ENCODE peak calls at places on chromosome 1, in nine cellular contexts. V is brain microvascular endothelial cell, K is colonic mucosa, F is right lobe of liver, N is Panc1, W is heart left ventricle, X is mammary epithelial cell, R is coronary artery, S is breast epithelium. L is an unnamed sample.

GRCh38 chr1:58251415-58252073 is 295.0 kb downstream of the OMA1 start:
- DNase-seq in V (no peak), K (no peak), F (no peak), N (no peak), W (no peak), X (no peak), R (no peak), S (no peak), L (no peak)

GRCh38 chr1:154520333-154520732 is 18.1 kb upstream of the SHE start:
- DNase-seq in V (peak; percentile 13), K (no peak), F (no peak), N (no peak), W (peak; percentile 48), X (peak; percentile 27), R (no peak), S (no peak), L (no peak)

GRCh38 chr1:150272379-150272840 is at the start of gene C1orf54:
- DNase-seq in V (peak; percentile 64), K (no peak), F (no peak), N (no peak), W (peak; percentile 85), X (no peak), R (peak; percentile 84), S (no peak), L (no peak)

GRCh38 chr1:10374442-10374860 is 24.4 kb upstream of the PGD start:
- DNase-seq in V (no peak), K (no peak), F (no peak), N (no peak), W (no peak), X (no peak), R (no peak), S (no peak), L (no peak)

GRCh38 chr1:116377564-116378529 is 4.8 kb downstream of the ATP1A1 start:
- DNase-seq in V (peak; percentile 78), K (peak; percentile 58), F (peak; percentile 39), N (peak; percentile 50), W (peak; percentile 72), X (peak; percentile 92), R (peak; percentile 83), S (no peak), L (peak; percentile 85)

GRCh38 chr1:170530972-170531757 is 801 bp upstream of the GORAB start:
- DNase-seq in V (no peak), K (peak; percentile 39), F (no peak), N (no peak), W (peak; percentile 12), X (no peak), R (no peak), S (no peak), L (no peak)

GRCh38 chr1:185966487-185966886 is 232.3 kb downstream of the HMCN1 start:
- DNase-seq in V (no peak), K (no peak), F (no peak), N (no peak), W (no peak), X (no peak), R (no peak), S (no peak), L (no peak)

GRCh38 chr1:64933296-64934070 is 32.9 kb downstream of the JAK1 start:
- DNase-seq in V (peak; percentile 95), K (no peak), F (no peak), N (no peak), W (peak; percentile 38), X (peak; percentile 61), R (peak; percentile 81), S (no peak), L (peak; percentile 93)

DNA sequence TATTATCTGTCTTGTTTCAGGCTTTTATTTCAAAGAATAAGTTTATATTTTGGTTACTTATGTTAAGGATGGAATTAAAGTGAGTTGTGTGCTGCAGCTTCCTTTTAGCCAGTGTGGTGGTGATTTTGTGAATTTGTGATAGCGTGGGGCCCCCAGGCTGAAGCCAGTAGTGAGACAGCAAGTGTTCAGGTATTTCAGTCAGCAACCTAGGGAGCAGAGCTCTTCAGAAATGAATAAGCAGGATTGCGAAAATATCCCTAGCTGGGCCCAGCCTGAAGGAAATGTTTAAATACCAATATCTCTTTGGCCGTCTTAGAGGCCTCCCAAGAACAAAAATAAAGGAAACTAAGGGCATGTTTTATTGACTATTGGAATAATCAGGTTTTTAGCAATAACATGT is 150.8 kb upstream of the C1orf105 start:
- DNase-seq in V (no peak), K (no peak), F (no peak), N (no peak), W (no peak), X (peak; percentile 41), R (no peak), S (no peak), L (no peak)
- TF ChIP-seq CTCF in V (no peak), K (no peak), F (no peak), N (no peak), W (no peak), X (no peak), R (no peak), S (no peak), L (no peak)

DNA sequence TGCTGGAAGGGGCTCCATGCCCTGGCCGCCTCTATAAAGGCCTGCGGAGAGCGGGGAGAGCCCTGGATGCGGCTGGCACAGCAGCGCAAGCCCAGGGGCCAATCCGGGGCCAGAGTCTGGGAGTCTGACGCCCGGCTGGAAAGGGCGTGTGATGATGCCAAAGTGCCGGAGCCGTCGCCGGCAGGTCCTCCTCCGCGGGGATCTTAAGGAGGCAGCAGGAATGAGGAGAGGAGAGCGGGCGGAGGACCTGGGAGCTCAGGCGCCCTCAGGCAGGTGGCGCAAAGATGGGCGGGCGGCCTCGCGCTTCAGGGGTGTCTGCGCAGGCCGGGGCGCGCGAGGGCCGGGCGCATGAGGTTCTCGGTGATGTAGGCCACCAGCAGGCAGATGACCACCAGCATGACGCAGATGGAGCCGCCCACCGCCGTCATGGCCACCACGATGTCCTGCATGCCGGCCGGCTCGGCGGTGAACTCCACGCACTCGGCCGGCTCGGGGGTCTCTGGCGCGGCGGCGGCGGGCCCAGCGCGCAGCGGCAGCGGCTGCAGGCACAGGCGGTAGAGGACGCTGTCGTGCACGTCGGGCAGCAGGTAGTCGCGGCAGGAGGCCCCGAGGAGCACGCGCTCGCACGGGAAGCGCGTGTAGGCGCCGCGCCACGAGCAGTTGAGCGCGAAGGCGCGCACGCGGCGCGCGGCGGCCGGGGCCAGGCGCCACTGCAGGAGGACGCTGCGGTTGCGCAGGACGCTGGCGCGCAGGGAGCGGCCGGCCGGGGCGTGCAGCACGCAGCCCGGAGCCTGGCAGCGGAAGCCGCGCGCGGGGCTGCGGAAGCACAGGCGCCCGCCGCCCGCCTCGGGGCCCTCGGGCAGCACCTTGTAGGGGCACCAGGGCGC is 662 bp downstream of the FNDC10 start:
- DNase-seq in V (no peak), K (no peak), F (no peak), N (no peak), W (no peak), X (peak; percentile 32), R (no peak), S (no peak), L (no peak)
- H3K4me3 ChIP-seq in V (peak overlapping the region; percentile 15), K (peak overlapping the region; percentile 15), F (no peak overlapping the region), N (no peak overlapping the region), W (no peak overlapping the region), X (peak overlapping the region; percentile 14), R (peak overlapping the region; percentile 74), S (peak overlapping the region; percentile 80), L (no peak overlapping the region)

GRCh38 chr1:226520640-226521355 is 27.8 kb upstream of the STUM start:
- DNase-seq in V (no peak), K (peak; percentile 11), F (no peak), N (no peak), W (no peak), X (no peak), R (peak; percentile 69), S (no peak), L (no peak)

GRCh38 chr1:226518375-226518774 is 30.2 kb upstream of the STUM start:
- DNase-seq in V (no peak), K (no peak), F (no peak), N (no peak), W (no peak), X (no peak), R (no peak), S (no peak), L (no peak)

GRCh38 chr1:226523646-226524406 is 24.7 kb upstream of the STUM start:
- DNase-seq in V (no peak), K (peak; percentile 14), F (no peak), N (no peak), W (no peak), X (no peak), R (peak; percentile 62), S (no peak), L (no peak)

GRCh38 chr1:226519135-226519534 is 29.4 kb upstream of the STUM start:
- DNase-seq in V (no peak), K (peak; percentile 11), F (no peak), N (no peak), W (no peak), X (no peak), R (no peak), S (no peak), L (no peak)

DNA sequence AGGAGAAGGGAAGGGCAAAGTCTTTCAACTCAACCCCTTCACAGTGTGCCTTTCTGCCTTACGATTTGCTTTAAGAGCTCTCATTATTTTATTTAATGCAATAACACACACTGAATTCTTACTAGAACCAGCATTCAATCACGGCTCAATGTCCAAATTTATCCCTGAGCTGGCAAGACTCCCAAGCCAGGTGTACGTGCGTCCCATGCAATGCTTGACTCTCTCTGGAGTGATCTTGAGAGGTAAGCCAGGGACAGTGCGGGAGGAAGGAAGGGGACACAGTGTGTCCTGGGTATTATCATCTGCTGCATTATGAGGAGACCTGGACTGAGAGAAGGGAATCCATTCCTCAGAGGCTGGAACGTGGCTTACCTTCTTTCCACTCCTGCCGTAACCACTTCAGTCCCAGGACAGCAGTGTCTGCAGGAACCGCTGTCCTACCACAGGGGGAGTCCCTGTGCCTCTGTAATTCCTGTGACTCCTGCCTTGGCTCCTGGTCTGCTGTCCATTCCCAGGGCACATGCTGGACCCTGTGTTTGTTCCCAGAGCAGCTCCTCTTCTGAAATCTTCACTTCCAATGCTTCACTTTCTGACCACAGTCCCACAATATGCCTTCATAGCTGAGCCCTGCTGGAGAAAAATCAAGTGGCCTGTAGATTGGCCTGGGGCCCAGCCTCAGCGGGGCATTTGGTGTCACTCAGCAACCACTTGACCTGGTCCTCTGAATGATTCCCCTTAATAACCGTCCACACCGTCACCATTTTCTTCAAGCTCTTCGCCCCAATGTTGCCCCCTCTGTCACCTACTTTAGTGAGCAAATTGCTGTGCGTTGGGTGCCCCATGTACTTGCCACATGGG is 28.6 kb upstream of the STUM start:
- DNase-seq in V (no peak), K (peak; percentile 14), F (no peak), N (no peak), W (no peak), X (no peak), R (peak; percentile 43), S (no peak), L (no peak)
- TF ChIP-seq CTCF in V (peak; percentile 12), K (no peak), F (no peak), N (no peak), W (no peak), X (no peak), R (no peak), S (no peak), L (no peak)

GRCh38 chr1:53139911-53140310 is 2.5 kb downstream of the SLC1A7 start:
- DNase-seq in V (no peak), K (no peak), F (no peak), N (no peak), W (no peak), X (no peak), R (peak; percentile 2), S (no peak), L (no peak)

GRCh38 chr1:53135735-53136114 is 6.7 kb downstream of the SLC1A7 start:
- DNase-seq in V (peak; percentile 78), K (no peak), F (no peak), N (no peak), W (no peak), X (no peak), R (peak; percentile 52), S (peak; percentile 48), L (no peak)

GRCh38 chr1:53138991-53139884 is 3.2 kb downstream of the SLC1A7 start:
- DNase-seq in V (no peak), K (no peak), F (no peak), N (no peak), W (no peak), X (no peak), R (peak; percentile 43), S (no peak), L (no peak)

GRCh38 chr1:53134961-53135734 is 7.3 kb downstream of the SLC1A7 start:
- DNase-seq in V (peak; percentile 75), K (peak; percentile 61), F (no peak), N (no peak), W (no peak), X (no peak), R (peak; percentile 75), S (peak; percentile 15), L (no peak)

DNA sequence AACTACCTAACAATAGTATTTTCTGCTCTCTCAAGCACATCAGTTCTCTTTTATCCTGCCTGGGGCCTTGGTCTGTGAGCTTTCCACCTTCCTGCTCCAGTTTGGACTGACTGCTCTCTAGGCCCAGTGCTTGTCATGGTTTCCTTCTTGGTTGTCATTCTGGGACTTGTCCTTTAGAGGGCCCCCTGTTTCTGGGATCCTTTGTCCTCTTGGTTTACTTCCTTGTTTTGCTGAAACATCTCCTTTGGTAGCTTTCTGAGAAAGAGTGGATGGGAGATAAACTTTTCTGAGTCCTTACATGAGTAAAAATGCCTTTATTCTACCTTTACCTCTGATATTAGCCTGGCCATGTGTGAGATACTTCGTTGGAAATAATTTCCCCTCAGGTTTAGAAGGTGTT is 4.7 kb downstream of the SLC1A7 start:
- DNase-seq in V (no peak), K (no peak), F (no peak), N (no peak), W (no peak), X (no peak), R (peak; percentile 26), S (no peak), L (no peak)
- H3K4me3 ChIP-seq in V (no peak overlapping the region), K (no peak overlapping the region), F (no peak overlapping the region), N (no peak overlapping the region), W (no peak overlapping the region), X (no peak overlapping the region), R (no peak overlapping the region), S (no peak overlapping the region), L (no peak overlapping the region)